ENCODE peak calls at places on chromosomes 6 and 20, in nine cellular contexts. P is SJSA1; S is head of caudate nucleus; O is activated CD8-positive, alpha-beta memory T cell treated with anti-CD3 and anti-CD28 coated beads for 4 hours; N is GM23248; U is substantia nigra; T is aorta; H is WTC11; Q is nucleus accumbens. J is an unnamed sample.
A peak's percentile ranks its signal among the peaks of the same experiment; 100 is the strongest.

GRCh38 chr6:11869656-11870340 is 91.2 kb upstream of the ADTRP start:
- DNase-seq in P (no peak), S (no peak), O (no peak), N (peak; percentile 27), U (no peak), T (no peak), H (no peak), Q (no peak), J (no peak)

GRCh38 chr20:35315199-35316020 is 23.2 kb upstream of the FAM83C start:
- DNase-seq in P (peak; percentile 37), S (peak; percentile 33), O (no peak), N (peak; percentile 61), U (no peak), T (no peak), H (no peak), Q (no peak), J (no peak)

GRCh38 chr20:52889225-52889624 is 82.9 kb upstream of the TSHZ2 start:
- DNase-seq in P (no peak), S (no peak), O (no peak), N (peak; percentile 84), U (no peak), T (no peak), H (no peak), Q (no peak), J (no peak)

GRCh38 chr6:33173228-33174180 is 18.8 kb downstream of the COL11A2 start:
- DNase-seq in P (no peak), S (no peak), O (no peak), N (no peak), U (no peak), T (peak; percentile 37), H (no peak), Q (no peak), J (no peak)

GRCh38 chr20:4383966-4384365 is 337.7 kb upstream of the PRND start:
- DNase-seq in P (no peak), S (no peak), O (no peak), N (peak; percentile 73), U (no peak), T (no peak), H (no peak), Q (no peak), J (no peak)

GRCh38 chr6:122712864-122713612 is 66.5 kb upstream of the FABP7 start:
- DNase-seq in P (no peak), S (no peak), O (no peak), N (no peak), U (no peak), T (no peak), H (no peak), Q (no peak), J (no peak)

GRCh38 chr6:168418151-168418551 is 22.8 kb upstream of the SMOC2 start:
- DNase-seq in P (no peak), S (no peak), O (no peak), N (no peak), U (no peak), T (no peak), H (no peak), Q (no peak), J (no peak)

GRCh38 chr6:16324622-16325225 is 86.3 kb downstream of the GMPR start:
- DNase-seq in P (no peak), S (no peak), O (no peak), N (no peak), U (no peak), T (no peak), H (no peak), Q (no peak), J (no peak)

GRCh38 chr20:55095745-55096450 is 620.5 kb downstream of the DOK5 start:
- DNase-seq in P (no peak), S (no peak), O (no peak), N (no peak), U (no peak), T (no peak), H (no peak), Q (no peak), J (no peak)

GRCh38 chr6:106939848-106940247 is 34.7 kb downstream of the CD24 start:
- DNase-seq in P (no peak), S (no peak), O (no peak), N (no peak), U (no peak), T (no peak), H (no peak), Q (no peak), J (no peak)

GRCh38 chr6:131995924-131996323 is 44.8 kb upstream of the CCN2 start:
- DNase-seq in P (peak; percentile 50), S (peak; percentile 17), O (no peak), N (peak; percentile 93), U (no peak), T (no peak), H (no peak), Q (no peak), J (no peak)

GRCh38 chr6:15132854-15133670 is 112.8 kb upstream of the JARID2 start:
- DNase-seq in P (peak; percentile 47), S (no peak), O (no peak), N (peak; percentile 94), U (no peak), T (no peak), H (no peak), Q (no peak), J (no peak)

GRCh38 chr20:58008413-58008812 is 220.0 kb downstream of the ANKRD60 start:
- DNase-seq in P (no peak), S (no peak), O (no peak), N (no peak), U (no peak), T (peak; percentile 64), H (no peak), Q (no peak), J (no peak)